ENCODE peak calls at places on chromosomes 4 and X, in nine cellular contexts. I is lung microvascular endothelial cell, X is gastrocnemius medialis, H is pancreas, J is C1 segment of cervical spinal cord, C is islet precursor cell, M is Caki2, A is left kidney, T is epithelial cell of prostate. P is an unnamed sample.

GRCh38 chrX:14501312-14501711 is 28.0 kb upstream of the GLRA2 start:
- DNase-seq in A (no peak), J (no peak), T (no peak), C (no peak), I (no peak), H (no peak), M (no peak), X (no peak), P (no peak)

GRCh38 chr4:155248002-155248896 is 39.8 kb downstream of the NPY2R start:
- DNase-seq in X (no peak), M (no peak), I (no peak), H (no peak), T (no peak), A (no peak), J (no peak), C (no peak), P (no peak)

GRCh38 chr4:87093443-87094123 is 126.8 kb downstream of the KLHL8 start:
- DNase-seq in J (peak), C (peak), I (peak), H (no peak), M (peak), A (peak), X (no peak), T (peak), P (peak)

GRCh38 chrX:107979534-107979933 is 2.6 kb downstream of the TEX13B start:
- DNase-seq in H (no peak), X (no peak), I (no peak), C (no peak), T (no peak), A (no peak), J (no peak), M (no peak), P (no peak)

GRCh38 chr4:105093975-105094374 is 52.7 kb upstream of the TET2 start:
- DNase-seq in T (no peak), X (no peak), H (no peak), M (no peak), I (no peak), A (no peak), J (no peak), C (no peak), P (no peak)

GRCh38 chr4:25441519-25442117 is 64.6 kb downstream of the ANAPC4 start:
- DNase-seq in X (no peak), C (peak), I (peak), J (peak), H (peak), M (peak), A (peak), T (peak), P (peak)

GRCh38 chr4:8303485-8304281 is 34.1 kb downstream of the HTRA3 start:
- DNase-seq in I (peak), J (no peak), T (no peak), M (peak), X (peak), A (no peak), H (no peak), C (no peak), P (no peak)

GRCh38 chr4:105147226-105148151 is 813 bp downstream of the TET2 start:
- DNase-seq in I (peak), X (no peak), C (peak), T (no peak), M (peak), H (peak), J (peak), A (peak), P (peak)

GRCh38 chrX:40012039-40012799 is 85.5 kb downstream of the BCOR start:
- DNase-seq in H (no peak), I (peak), X (peak), T (no peak), M (no peak), A (peak), J (no peak), C (peak), P (no peak)

GRCh38 chr4:185728886-185729285 is 83.1 kb downstream of the SORBS2 start:
- DNase-seq in I (no peak), A (no peak), H (no peak), X (no peak), M (no peak), J (no peak), C (no peak), T (no peak), P (no peak)

GRCh38 chrX:123993326-123993725 is 31.8 kb downstream of the STAG2 start:
- DNase-seq in M (no peak), T (peak), J (no peak), C (no peak), A (peak), I (no peak), H (no peak), X (no peak), P (no peak)

GRCh38 chr4:151774324-151774723 is 13.5 kb upstream of the GATB start:
- DNase-seq in A (no peak), H (no peak), I (no peak), M (no peak), C (no peak), T (no peak), J (no peak), X (no peak), P (no peak)

GRCh38 chr4:24995346-24995745 is 35.4 kb downstream of the LGI2 start:
- DNase-seq in A (no peak), I (no peak), C (no peak), X (no peak), J (no peak), M (no peak), T (no peak), H (no peak), P (no peak)

GRCh38 chrX:124413244-124413643 is 66.9 kb downstream of the SH2D1A start:
- DNase-seq in T (no peak), H (no peak), A (no peak), M (no peak), I (no peak), J (no peak), C (no peak), X (no peak), P (no peak)

GRCh38 chr4:169698331-169698730 is 59.4 kb downstream of the HPF1 start:
- DNase-seq in I (no peak), C (no peak), X (no peak), A (no peak), T (no peak), J (no peak), H (no peak), M (no peak), P (no peak)

GRCh38 chrX:108268434-108269080 is 169.7 kb downstream of the COL4A6 start:
- DNase-seq in J (no peak), I (peak), A (no peak), M (no peak), H (no peak), X (peak), T (peak), C (no peak), P (no peak)

GRCh38 chrX:151384807-151385206 is 12.2 kb upstream of the VMA21 start:
- DNase-seq in C (no peak), J (no peak), T (no peak), I (no peak), A (no peak), X (no peak), M (no peak), H (no peak), P (no peak)

GRCh38 chr4:83851261-83852084 is 315.6 kb downstream of the GPAT3 start:
- DNase-seq in H (no peak), X (no peak), C (peak), A (no peak), T (no peak), I (no peak), M (peak), J (no peak), P (no peak)

GRCh38 chrX:75746891-75747639 is 38.0 kb downstream of the MAGEE2 start:
- DNase-seq in A (peak), M (peak), H (peak), J (peak), X (no peak), I (peak), T (no peak), C (no peak), P (no peak)

GRCh38 chr4:141797966-141798365 is 161.6 kb downstream of the IL15 start:
- DNase-seq in M (no peak), A (no peak), H (no peak), I (no peak), X (no peak), J (no peak), C (no peak), T (no peak), P (no peak)

GRCh38 chr4:20698382-20698781 is 1.9 kb upstream of the PACRGL start:
- DNase-seq in J (no peak), A (no peak), M (no peak), C (no peak), I (no peak), H (no peak), X (no peak), T (no peak), P (no peak)

GRCh38 chr4:56183344-56183959 is 203.8 kb downstream of the AASDH start:
- DNase-seq in C (no peak), T (no peak), H (no peak), A (peak), J (peak), I (no peak), M (no peak), X (no peak), P (no peak)

GRCh38 chr4:87188063-87188462 is 32.4 kb downstream of the KLHL8 start:
- DNase-seq in A (peak), M (no peak), J (no peak), H (no peak), X (no peak), C (no peak), T (no peak), I (peak), P (no peak)

GRCh38 chr4:78145622-78146021 is 88.5 kb downstream of the FRAS1 start:
- DNase-seq in I (no peak), C (no peak), A (no peak), X (no peak), H (no peak), J (no peak), T (no peak), M (no peak), P (no peak)

GRCh38 chr4:115126487-115126886 is 13.1 kb upstream of the NDST4 start:
- DNase-seq in X (no peak), H (no peak), C (no peak), T (no peak), M (no peak), J (no peak), A (no peak), I (no peak), P (no peak)

GRCh38 chr4:70681730-70682129 is 6.6 kb upstream of the UTP3 start:
- DNase-seq in I (no peak), H (no peak), T (no peak), J (no peak), C (no peak), M (no peak), X (no peak), A (no peak), P (no peak)

GRCh38 chrX:153946910-153947769 is 2.7 kb upstream of the RENBP start:
- DNase-seq in H (peak), C (peak), J (peak), I (peak), X (peak), A (peak), M (peak), T (no peak), P (peak)

GRCh38 chrX:96621811-96622210 is 62.8 kb upstream of the DIAPH2 start:
- DNase-seq in X (no peak), M (no peak), T (no peak), C (no peak), J (no peak), A (no peak), H (no peak), I (no peak), P (no peak)

GRCh38 chr4:27048350-27049100 is 187.9 kb downstream of the STIM2 start:
- DNase-seq in H (no peak), C (no peak), X (no peak), T (no peak), I (peak), A (peak), M (peak), J (no peak), P (no peak)

GRCh38 chr4:80237992-80238391 is 28.5 kb upstream of the FGF5 start:
- DNase-seq in A (no peak), M (no peak), X (no peak), H (no peak), C (no peak), T (peak), J (no peak), I (peak), P (no peak)

GRCh38 chr4:122622400-122622799 is 1.5 kb upstream of the IL21 start:
- DNase-seq in J (no peak), C (no peak), I (no peak), X (no peak), H (no peak), A (no peak), M (no peak), T (no peak), P (no peak)

GRCh38 chr4:74038161-74039064 is at the start of gene CXCL3:
- DNase-seq in T (no peak), H (peak), C (peak), X (peak), I (peak), A (peak), J (peak), M (peak), P (peak)

GRCh38 chr4:145061325-145061920 is 36.6 kb downstream of the ANAPC10 start:
- DNase-seq in A (peak), C (no peak), M (peak), X (no peak), T (no peak), I (peak), J (no peak), H (no peak), P (no peak)

GRCh38 chrX:37998586-37999267 is 7.6 kb upstream of the SYTL5 start:
- DNase-seq in M (no peak), A (peak), H (no peak), X (no peak), T (peak), J (no peak), I (no peak), C (no peak), P (no peak)

GRCh38 chr4:48127882-48128394 is 6.1 kb downstream of the TXK start:
- DNase-seq in C (peak), M (peak), J (peak), H (peak), T (peak), A (peak), X (peak), I (peak), P (no peak)

P was measured in amygdala.